ENCODE peak calls at places on chromosomes 3 and 15, in eight cellular contexts. E, A, V, I, Y, R, Q and X are unnamed samples.

GRCh38 chr15:88741046-88741445 is 62.2 kb upstream of the ACAN start:
- DNase-seq in E (no peak), Q (no peak), Y (no peak), R (no peak), A (no peak), V (no peak), I (no peak), X (no peak)

GRCh38 chr15:89444855-89445254 is 51.5 kb downstream of the RHCG start:
- DNase-seq in E (no peak), V (no peak), Y (no peak), Q (no peak), R (no peak), A (no peak), I (no peak), X (no peak)

GRCh38 chr3:188486126-188486525 is 332.2 kb downstream of the LPP start:
- DNase-seq in V (no peak), R (no peak), E (no peak), I (no peak), Y (no peak), Q (peak), A (no peak), X (no peak)

GRCh38 chr15:23416349-23417276 is 30.4 kb downstream of the GOLGA6L2 start:
- DNase-seq in I (no peak), V (no peak), R (no peak), Q (no peak), E (no peak), A (no peak), Y (no peak), X (no peak)

GRCh38 chr3:10299679-10300078 is 6.9 kb upstream of the GHRL start:
- DNase-seq in A (no peak), I (no peak), V (no peak), R (no peak), Y (no peak), Q (no peak), E (no peak), X (no peak)

GRCh38 chr15:41869770-41870688 is 23.8 kb downstream of the SPTBN5 start:
- DNase-seq in A (no peak), Y (no peak), R (no peak), Q (no peak), E (no peak), I (no peak), V (no peak), X (no peak)

GRCh38 chr15:25368855-25369254 is 70.0 kb downstream of the UBE3A start:
- DNase-seq in Q (peak), V (no peak), E (no peak), A (no peak), Y (no peak), I (no peak), R (no peak), X (no peak)

GRCh38 chr15:94653071-94653470 is 421.7 kb downstream of the MCTP2 start:
- DNase-seq in E (no peak), Y (no peak), R (no peak), A (no peak), I (no peak), V (no peak), Q (no peak), X (no peak)

GRCh38 chr3:142896201-142896755 is 7.4 kb upstream of the PCOLCE2 start:
- DNase-seq in I (no peak), A (no peak), E (no peak), V (no peak), Y (no peak), R (no peak), Q (peak), X (no peak)

GRCh38 chr3:143529018-143529478 is 319.2 kb downstream of the SLC9A9 start:
- DNase-seq in Y (no peak), I (no peak), V (no peak), R (no peak), E (no peak), A (no peak), Q (no peak), X (no peak)

GRCh38 chr3:183317886-183318845 is 65.1 kb downstream of the B3GNT5 start:
- DNase-seq in Q (peak), I (no peak), E (no peak), Y (no peak), V (no peak), A (no peak), R (no peak), X (no peak)

GRCh38 chr3:3636815-3637214 is 162.4 kb upstream of the LRRN1 start:
- DNase-seq in V (no peak), E (no peak), Q (peak), Y (no peak), A (no peak), R (no peak), I (no peak), X (peak)

GRCh38 chr3:123602325-123602724 is 17.5 kb upstream of the HACD2 start:
- DNase-seq in E (no peak), Y (no peak), V (no peak), A (peak), R (peak), Q (peak), I (no peak), X (no peak)

GRCh38 chr15:58738051-58738707 is 11.3 kb downstream of the ADAM10 start:
- DNase-seq in Y (no peak), V (no peak), R (no peak), A (no peak), E (no peak), I (no peak), Q (no peak), X (no peak)

GRCh38 chr3:190548031-190548656 is 34.3 kb downstream of the IL1RAP start:
- DNase-seq in R (no peak), Y (no peak), Q (no peak), E (no peak), I (no peak), A (no peak), V (no peak), X (no peak)

GRCh38 chr3:41602121-41602520 is 359.8 kb downstream of the ULK4 start:
- DNase-seq in V (no peak), I (no peak), Y (no peak), R (no peak), A (no peak), Q (no peak), E (no peak), X (no peak)

GRCh38 chr3:132135628-132136333 is 101.0 kb upstream of the CPNE4 start:
- DNase-seq in Y (no peak), A (peak), R (peak), E (no peak), Q (peak), I (peak), V (no peak), X (no peak)

GRCh38 chr15:43246261-43246764 is 20.4 kb downstream of the TGM5 start:
- DNase-seq in A (no peak), R (no peak), E (no peak), Q (no peak), I (no peak), Y (no peak), V (no peak), X (no peak)

DNA sequence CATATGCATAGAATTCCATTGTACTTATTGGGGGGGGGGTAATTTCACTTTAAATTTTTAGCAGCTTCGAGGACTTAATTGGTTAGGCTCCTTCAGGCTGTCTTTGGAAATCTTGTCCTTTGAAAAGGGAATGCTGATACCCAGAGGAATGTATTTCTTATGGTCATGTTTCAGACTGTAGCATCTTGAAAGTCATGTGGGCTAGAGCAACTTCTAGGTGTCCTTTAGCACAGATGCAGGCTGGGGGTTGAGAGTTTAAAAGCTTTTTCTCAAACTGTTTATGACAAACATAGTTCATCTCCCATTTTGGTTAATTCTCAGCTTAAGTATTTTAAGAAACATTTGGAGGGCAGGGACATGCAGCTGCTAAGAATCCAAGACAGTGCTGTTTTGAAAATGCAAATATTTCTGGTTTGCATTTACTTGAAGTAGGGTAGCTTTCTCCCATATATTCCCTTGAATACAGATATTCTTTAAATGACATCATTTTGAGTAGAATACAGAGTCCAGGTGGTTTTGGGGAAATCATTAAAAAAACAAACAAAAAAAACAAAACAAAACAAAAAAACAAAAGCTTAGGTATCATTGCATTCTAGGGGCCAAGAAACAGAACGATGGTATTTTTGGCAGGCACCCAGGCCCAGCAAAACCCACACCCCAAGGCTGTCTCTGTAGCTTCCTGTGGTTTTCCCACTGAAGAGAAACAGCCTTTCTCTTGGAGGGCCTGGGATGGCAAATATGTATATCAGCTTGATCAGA is 119.9 kb downstream of the ATG7 start:
- DNase-seq in Q (peak), E (no peak), R (no peak), V (no peak), A (peak), I (no peak), Y (no peak), X (no peak)
- H3K4me3 ChIP-seq in Q (no peak), E (no peak), R (no peak), V (no peak), A (no peak), I (no peak), Y (no peak), X (no peak)

DNA sequence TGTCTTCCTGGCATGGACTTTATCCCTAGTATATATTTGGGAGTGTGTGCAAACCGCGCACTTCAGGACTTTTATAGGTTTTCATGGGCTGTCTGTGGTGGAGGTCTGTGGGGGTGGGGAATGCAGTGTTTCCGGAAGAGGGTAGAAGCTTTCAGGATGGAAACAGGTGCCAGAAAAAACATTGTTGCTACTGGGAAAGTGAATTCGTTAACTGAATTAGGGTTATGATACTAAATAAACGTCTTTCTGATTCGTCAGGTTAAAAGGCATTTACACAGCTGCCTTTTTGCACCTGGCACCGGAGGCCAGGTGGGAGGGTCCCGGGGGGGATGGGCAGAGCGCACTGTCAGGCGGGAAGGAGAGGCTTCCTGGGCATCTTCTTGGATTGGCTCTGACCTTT is 62.1 kb downstream of the SLCO3A1 start:
- DNase-seq in V (no peak), A (no peak), Y (no peak), R (no peak), E (no peak), Q (no peak), I (no peak), X (peak)
- H3K4me3 ChIP-seq in V (no peak), A (no peak), Y (no peak), R (no peak), E (no peak), Q (no peak), I (no peak), X (no peak)

DNA sequence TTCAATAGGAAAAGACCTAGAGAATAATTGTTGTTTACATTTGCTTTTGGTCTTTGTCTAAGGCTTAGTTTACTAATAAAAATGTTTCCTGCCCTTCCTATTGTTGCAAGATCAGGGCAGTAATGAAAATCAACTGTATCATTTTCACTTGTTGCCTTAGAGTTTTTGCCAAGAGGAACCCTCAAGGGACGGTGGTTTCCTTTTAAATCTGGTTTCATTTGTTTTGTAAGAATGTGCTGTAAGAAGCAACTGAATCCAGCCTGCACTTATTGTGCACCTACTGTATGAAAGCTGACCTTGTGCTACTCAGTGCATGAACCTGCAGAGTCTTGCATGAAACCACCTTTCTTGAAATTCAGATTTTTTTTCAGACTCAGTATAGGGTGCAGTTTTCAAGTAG is 5.3 kb downstream of the IGF1R start:
- DNase-seq in R (no peak), Q (no peak), A (no peak), E (no peak), V (no peak), I (no peak), Y (no peak), X (no peak)
- H3K4me3 ChIP-seq in R (no peak), Q (no peak), A (no peak), E (no peak), V (no peak), I (no peak), Y (no peak), X (no peak)

GRCh38 chr15:65512807-65513416 is 4.6 kb downstream of the DPP8 start:
- DNase-seq in V (no peak), Y (no peak), E (peak), I (no peak), A (no peak), R (no peak), Q (peak), X (no peak)
- H3K4me3 ChIP-seq in V (peak), Y (no peak), E (peak), I (no peak), A (no peak), R (no peak), Q (no peak), X (no peak)

DNA sequence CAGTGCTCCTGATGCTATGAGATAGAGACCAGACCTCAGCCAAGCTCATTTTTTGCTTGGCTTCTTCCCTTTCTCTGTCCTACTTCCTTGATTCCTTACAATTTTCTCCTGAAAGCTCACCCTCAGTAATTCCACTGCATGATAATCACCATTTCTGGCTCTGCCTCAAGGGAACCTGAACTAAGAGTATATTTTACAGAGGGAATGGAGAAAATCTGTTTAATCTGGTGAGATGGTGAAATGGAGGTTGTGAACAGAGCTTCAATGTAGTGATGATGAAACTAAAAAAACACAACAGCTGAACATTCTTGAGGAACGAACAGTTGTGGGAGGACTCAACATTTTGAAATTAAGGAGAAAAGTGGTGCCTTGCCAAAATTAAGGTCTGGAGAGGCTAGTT is 16.3 kb downstream of the HHLA2 start:
- DNase-seq in A (no peak), Y (no peak), Q (no peak), R (no peak), I (no peak), E (no peak), V (no peak), X (no peak)
- H3K4me3 ChIP-seq in A (no peak), Y (no peak), Q (no peak), R (no peak), I (no peak), E (no peak), V (no peak), X (no peak)

GRCh38 chr3:154427685-154428291 is 2.2 kb downstream of the GPR149 start:
- DNase-seq in I (peak), R (no peak), E (no peak), V (no peak), A (no peak), Y (no peak), Q (no peak), X (no peak)
- H3K4me3 ChIP-seq in I (no peak), R (no peak), E (no peak), V (peak), A (no peak), Y (no peak), Q (peak), X (no peak)

GRCh38 chr3:64681827-64682226 is 6.0 kb downstream of the ADAMTS9 start:
- DNase-seq in E (no peak), Q (no peak), Y (no peak), I (no peak), V (no peak), R (no peak), A (no peak), X (no peak)
- H3K4me3 ChIP-seq in E (no peak), Q (no peak), Y (no peak), I (no peak), V (no peak), R (no peak), A (no peak), X (no peak)

GRCh38 chr3:36943601-36944000 is 1.3 kb downstream of the TRANK1 start:
- DNase-seq in Q (no peak), V (no peak), R (no peak), A (no peak), I (no peak), E (no peak), Y (no peak), X (peak)
- H3K4me3 ChIP-seq in Q (peak), V (peak), R (peak), A (peak), I (no peak), E (peak), Y (peak), X (peak)